ENCODE peak calls at places on chromosome 21, in ten cellular contexts. L, F, A, T, P, Z, V, B, D and C are unnamed samples. For H3K9me3, the result is how much of the 10 kb centered on the place peaks cover.

GRCh38 chr21:36203603-36203889 is 46.9 kb downstream of the DOP1B start:
- DNase-seq in B (no peak), A (peak), D (no peak), Z (peak), P (no peak), F (no peak), T (peak), V (peak), L (peak), C (peak)

GRCh38 chr21:33069994-33070811 is at the start of gene OLIG1:
- DNase-seq in D (no peak), P (no peak), B (peak), Z (no peak), T (peak), V (peak), L (peak), F (peak), A (peak), C (peak)

GRCh38 chr21:37490084-37490483 is 123.5 kb downstream of the DYRK1A start:
- DNase-seq in V (no peak), B (no peak), L (no peak), D (no peak), A (no peak), Z (no peak), P (no peak), F (no peak), T (no peak), C (no peak)

GRCh38 chr21:35563885-35564451 is 496.4 kb downstream of the SETD4 start:
- DNase-seq in F (peak), T (peak), P (no peak), V (peak), A (no peak), D (no peak), L (no peak), B (peak), Z (no peak), C (no peak)

GRCh38 chr21:31530918-31531705 is 128.4 kb upstream of the SOD1 start:
- DNase-seq in Z (no peak), A (peak), L (no peak), V (no peak), D (no peak), F (no peak), B (peak), P (peak), T (peak), C (peak)

GRCh38 chr21:14120091-14120734 is 90.5 kb downstream of the LIPI start:
- DNase-seq in Z (peak), D (no peak), V (peak), B (peak), A (peak), L (no peak), T (peak), P (peak), F (no peak), C (peak)

GRCh38 chr21:35159881-35160280 is 110.8 kb upstream of the RUNX1 start:
- DNase-seq in D (peak), T (no peak), Z (no peak), P (no peak), F (no peak), L (no peak), B (no peak), V (peak), A (no peak), C (no peak)

GRCh38 chr21:22019766-22020165 is 1021.6 kb downstream of the NCAM2 start:
- DNase-seq in V (peak), A (no peak), D (no peak), P (no peak), B (no peak), L (no peak), F (no peak), T (no peak), Z (no peak), C (no peak)

GRCh38 chr21:31985398-31985797 is 112.6 kb downstream of the HUNK start:
- DNase-seq in P (no peak), F (no peak), V (no peak), Z (no peak), A (no peak), L (no peak), B (no peak), D (no peak), T (no peak), C (no peak)

GRCh38 chr21:15301736-15302135 is 236.9 kb upstream of the NRIP1 start:
- DNase-seq in A (no peak), P (no peak), B (no peak), T (no peak), F (no peak), Z (no peak), L (peak), D (no peak), V (no peak), C (no peak)

GRCh38 chr21:35719105-35719504 is 341.2 kb downstream of the SETD4 start:
- DNase-seq in D (no peak), T (no peak), F (no peak), Z (no peak), B (no peak), V (no peak), P (no peak), A (no peak), L (no peak), C (no peak)

GRCh38 chr21:37073417-37074194 is 552 bp downstream of the TTC3 start:
- DNase-seq in V (peak), D (no peak), L (peak), B (peak), A (peak), P (peak), T (peak), F (peak), Z (peak), C (peak)

GRCh38 chr21:16330340-16331319 is 600.8 kb downstream of the USP25 start:
- DNase-seq in L (peak), B (peak), Z (peak), P (peak), D (no peak), V (peak), A (peak), T (peak), F (no peak), C (no peak)

GRCh38 chr21:42346441-42346840 is 4.4 kb downstream of the TFF2 start:
- DNase-seq in F (no peak), T (no peak), Z (no peak), D (no peak), A (no peak), V (no peak), P (no peak), B (no peak), L (no peak), C (no peak)

GRCh38 chr21:43703068-43703880 is 15.7 kb upstream of the PDXK start:
- DNase-seq in T (peak), L (no peak), P (no peak), Z (peak), V (peak), D (no peak), B (no peak), A (peak), F (peak), C (peak)

GRCh38 chr21:43274022-43274945 is 105.5 kb downstream of the CRYAA start:
- DNase-seq in L (no peak), T (peak), P (peak), D (no peak), A (no peak), V (no peak), B (no peak), F (peak), Z (no peak), C (no peak)

GRCh38 chr21:31927872-31928476 is 55.2 kb downstream of the HUNK start:
- DNase-seq in T (no peak), F (no peak), A (no peak), Z (no peak), L (no peak), D (no peak), B (no peak), P (no peak), V (peak), C (no peak)

GRCh38 chr21:42377211-42377950 is 11.0 kb upstream of the TFF1 start:
- DNase-seq in V (no peak), F (no peak), Z (no peak), D (no peak), T (no peak), L (no peak), P (no peak), B (no peak), A (no peak), C (no peak)

GRCh38 chr21:36964832-36965719 is 1.4 kb downstream of the HLCS start:
- DNase-seq in Z (peak), A (no peak), P (no peak), F (no peak), V (no peak), B (no peak), D (no peak), T (no peak), L (no peak), C (no peak)

GRCh38 chr21:29334717-29335428 is 36.2 kb downstream of the BACH1 start:
- DNase-seq in T (no peak), B (no peak), D (no peak), V (peak), P (no peak), L (no peak), Z (no peak), A (no peak), F (no peak), C (no peak)

GRCh38 chr21:16460936-16461335 is 731.2 kb downstream of the USP25 start:
- DNase-seq in L (no peak), D (no peak), Z (no peak), F (no peak), A (no peak), P (no peak), T (no peak), V (no peak), B (no peak), C (no peak)

GRCh38 chr21:27329255-27329851 is 362.5 kb upstream of the ADAMTS5 start:
- DNase-seq in P (no peak), V (peak), F (no peak), D (no peak), L (no peak), B (no peak), T (no peak), Z (no peak), A (no peak), C (no peak)

GRCh38 chr21:43699933-43700599 is 18.9 kb upstream of the PDXK start:
- DNase-seq in B (no peak), D (no peak), L (no peak), Z (no peak), A (no peak), P (no peak), V (no peak), F (no peak), T (no peak), C (no peak)

GRCh38 chr21:42616366-42617340 is 36.8 kb upstream of the PDE9A start:
- DNase-seq in V (no peak), A (no peak), F (no peak), D (no peak), T (no peak), Z (no peak), P (no peak), L (no peak), B (no peak), C (no peak)

GRCh38 chr21:42389449-42389835 is 6.4 kb downstream of the TMPRSS3 start:
- DNase-seq in A (no peak), L (no peak), B (no peak), V (no peak), Z (peak), D (no peak), T (peak), F (no peak), P (no peak), C (peak)

GRCh38 chr21:20040768-20041167 is 957.4 kb upstream of the NCAM2 start:
- DNase-seq in A (no peak), D (no peak), B (no peak), V (no peak), Z (peak), L (peak), P (no peak), F (no peak), T (peak), C (no peak)

GRCh38 chr21:37827878-37828277 is 88.4 kb downstream of the KCNJ6 start:
- DNase-seq in F (no peak), T (peak), Z (no peak), A (no peak), D (no peak), B (no peak), L (no peak), P (no peak), V (no peak), C (no peak)

GRCh38 chr21:29192999-29193563 is 62.6 kb downstream of the MAP3K7CL start:
- DNase-seq in V (no peak), A (peak), T (no peak), F (peak), D (no peak), B (peak), P (peak), Z (no peak), L (no peak), C (no peak)

GRCh38 chr21:24658016-24658415 is 949.3 kb downstream of the MRPL39 start:
- DNase-seq in L (no peak), P (no peak), D (no peak), A (no peak), B (no peak), Z (no peak), V (no peak), F (no peak), T (no peak), C (no peak)

GRCh38 chr21:39452207-39452964 is 616 bp downstream of the SH3BGR start:
- DNase-seq in Z (no peak), P (no peak), F (no peak), L (no peak), B (no peak), D (no peak), T (no peak), V (peak), A (no peak), C (no peak)

GRCh38 chr21:42614811-42615342 is 38.5 kb upstream of the PDE9A start:
- DNase-seq in D (peak), B (peak), P (peak), A (peak), L (no peak), T (peak), Z (no peak), F (no peak), V (no peak), C (peak)

GRCh38 chr21:42439284-42440186 is 35.8 kb downstream of the UBASH3A start:
- DNase-seq in Z (no peak), A (no peak), P (no peak), T (no peak), V (no peak), B (no peak), D (no peak), L (no peak), F (no peak), C (no peak)

GRCh38 chr21:17903029-17903806 is 84.1 kb upstream of the C21orf91 start:
- DNase-seq in D (no peak), T (peak), B (peak), V (peak), F (no peak), P (no peak), Z (peak), L (peak), A (peak), C (no peak)

GRCh38 chr21:27526451-27526850 is 559.6 kb upstream of the ADAMTS5 start:
- DNase-seq in P (peak), F (peak), D (no peak), B (peak), Z (no peak), A (no peak), T (no peak), V (no peak), L (no peak), C (no peak)

GRCh38 chr21:43585924-43586411 is 73.3 kb downstream of the HSF2BP start:
- DNase-seq in Z (no peak), D (peak), V (peak), A (no peak), P (no peak), L (peak), F (peak), B (peak), T (peak), C (peak)

DNA sequence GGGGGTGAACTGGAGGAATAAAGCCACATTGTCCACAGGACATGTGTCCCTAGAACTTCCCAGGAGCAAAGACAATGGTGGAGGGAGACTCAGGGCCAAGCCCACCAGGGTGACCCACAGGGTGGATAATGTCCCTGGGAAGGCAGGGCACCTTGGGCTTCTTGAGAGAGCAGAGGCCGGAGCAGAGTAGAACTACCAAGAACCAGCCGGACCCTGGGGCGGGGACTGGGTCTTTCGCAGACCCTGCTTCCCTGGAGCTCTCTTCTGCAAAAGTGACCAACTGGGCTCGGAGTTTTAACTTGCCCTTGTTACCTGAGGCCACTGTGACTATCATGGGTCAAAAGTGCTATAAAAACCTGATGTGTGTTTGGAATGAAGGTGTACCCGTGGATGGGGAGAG is 875 bp upstream of the FAM3B start:
- DNase-seq in P (no peak), B (no peak), V (no peak), T (no peak), Z (no peak), D (no peak), L (no peak), F (no peak), A (no peak), C (no peak)
- TF ChIP-seq CTCF in P (no peak), B (no peak), V (no peak), T (no peak), Z (no peak), D (no peak), L (no peak), F (no peak), A (no peak), C (no peak)

GRCh38 chr21:45899317-45900033 is 82.1 kb upstream of the COL6A1 start:
- DNase-seq in T (no peak), D (no peak), V (no peak), F (no peak), B (no peak), P (no peak), Z (no peak), L (no peak), A (no peak), C (no peak)

GRCh38 chr21:45900034-45900868 is 81.3 kb upstream of the COL6A1 start:
- DNase-seq in Z (no peak), B (no peak), T (no peak), P (no peak), F (peak), V (no peak), A (no peak), L (no peak), D (no peak), C (no peak)

GRCh38 chr21:45898028-45898350 is 83.6 kb upstream of the COL6A1 start:
- DNase-seq in B (no peak), L (no peak), V (no peak), P (no peak), D (no peak), F (no peak), A (no peak), Z (no peak), T (no peak), C (no peak)

GRCh38 chr21:45897191-45898027 is 84.2 kb upstream of the COL6A1 start:
- DNase-seq in D (no peak), Z (no peak), L (no peak), V (no peak), A (no peak), T (no peak), P (no peak), F (peak), B (no peak), C (no peak)

GRCh38 chr21:45898781-45899180 is 82.8 kb upstream of the COL6A1 start:
- DNase-seq in P (no peak), D (no peak), F (no peak), V (no peak), B (no peak), T (no peak), A (no peak), L (no peak), Z (no peak), C (no peak)
- H3K9me3 ChIP-seq in P (under half), D (under half), F (under half), V (under half), B (under half), T (under half), A (under half), L (under half), Z (under half), C (under half)

GRCh38 chr21:25701529-25701928 is 33.2 kb downstream of the ATP5PF start:
- DNase-seq in B (no peak), A (no peak), P (no peak), Z (no peak), D (no peak), L (no peak), T (no peak), F (no peak), V (no peak), C (no peak)
- TF ChIP-seq CTCF in B (no peak), A (no peak), P (no peak), Z (no peak), D (no peak), L (no peak), T (no peak), F (no peak), V (no peak), C (no peak)

GRCh38 chr21:40736145-40736544 is 110.8 kb downstream of the DSCAM start:
- DNase-seq in D (no peak), L (no peak), Z (no peak), B (no peak), F (no peak), T (no peak), P (no peak), A (no peak), V (no peak), C (no peak)
- H3K9me3 ChIP-seq in D (under half), L (under half), Z (under half), B (under half), F (under half), T (under half), P (under half), A (under half), V (under half), C (under half)

GRCh38 chr21:30468912-30469812 is 11.0 kb downstream of the KRTAP19-1 start:
- DNase-seq in Z (no peak), F (no peak), B (no peak), A (no peak), P (no peak), D (no peak), V (no peak), L (no peak), T (no peak), C (no peak)

DNA sequence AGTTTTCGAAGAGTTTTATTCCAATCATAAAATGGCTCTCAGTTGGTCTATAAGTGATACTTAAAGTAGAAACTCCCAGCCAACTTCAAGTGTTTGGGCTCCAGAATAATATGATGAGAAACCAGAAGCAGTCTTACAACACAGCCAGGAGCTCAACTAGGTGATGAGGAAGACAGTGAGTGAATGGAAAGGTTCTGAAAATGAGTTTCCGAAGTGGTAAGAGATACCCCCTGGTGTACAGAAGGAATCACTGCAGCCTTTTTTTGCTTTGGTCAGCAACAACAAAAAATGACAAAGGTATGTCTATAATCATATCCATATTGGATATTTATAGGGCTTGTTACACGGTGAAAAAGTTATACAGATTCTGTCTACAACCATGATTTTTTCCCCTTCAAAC is 16.5 kb downstream of the KRTAP19-1 start:
- DNase-seq in A (peak), Z (peak), F (no peak), P (no peak), D (no peak), L (no peak), B (peak), T (peak), V (no peak), C (no peak)
- TF ChIP-seq CTCF in A (peak), Z (peak), F (no peak), P (peak), D (peak), L (peak), B (peak), T (peak), V (peak), C (no peak)

DNA sequence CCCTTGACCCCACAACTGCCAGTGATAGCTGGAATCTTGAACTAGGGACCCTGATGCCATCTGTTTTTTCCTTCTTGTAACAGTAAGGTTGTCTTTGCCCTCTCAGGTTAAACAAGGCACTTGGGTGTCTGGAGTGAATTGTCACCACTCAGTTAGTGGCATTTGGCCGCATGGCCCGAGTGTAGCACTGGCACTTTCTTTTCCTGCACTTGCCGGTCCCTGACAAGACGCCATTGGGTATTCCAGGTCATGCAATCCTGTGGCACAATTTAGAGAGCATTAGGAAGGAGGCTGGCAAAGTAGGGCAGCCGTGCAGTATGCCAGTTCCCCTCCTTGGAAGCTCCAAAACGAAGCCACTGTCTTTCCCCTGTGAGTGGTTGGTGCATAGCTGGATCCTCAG is 70.8 kb downstream of the MRPS6 start:
- DNase-seq in D (no peak), A (no peak), F (no peak), L (no peak), Z (no peak), P (no peak), B (no peak), T (no peak), V (no peak), C (no peak)
- H3K9me3 ChIP-seq in D (under half), A (under half), F (under half), L (under half), Z (under half), P (under half), B (under half), T (under half), V (under half), C (under half)

GRCh38 chr21:44845418-44846200 is 27.7 kb upstream of the SUMO3 start:
- DNase-seq in P (peak), B (peak), Z (peak), A (peak), F (peak), L (peak), T (peak), D (no peak), V (peak), C (peak)
- TF ChIP-seq CTCF in P (peak), B (peak), Z (peak), A (peak), F (no peak), L (peak), T (peak), D (peak), V (peak), C (no peak)